ENCODE peak calls at places on chromosomes 13 and 19, in five cellular contexts. One of them, this sample, is unnamed.

GRCh38 chr13:106513025-106513424 is 22.4 kb downstream of the EFNB2 start:
- DNase-seq in MCF 10A: peak
- DNase-seq in brain microvascular endothelial cell: peak
- DNase-seq in cardiac muscle cell: peak
- DNase-seq in neural crest cell: no peak
- DNase-seq in this sample: no peak

GRCh38 chr19:37943480-37943879 is 36.5 kb downstream of the SIPA1L3 start:
- DNase-seq in MCF 10A: no peak
- DNase-seq in neural crest cell: no peak
- DNase-seq in brain microvascular endothelial cell: no peak
- DNase-seq in cardiac muscle cell: no peak
- DNase-seq in this sample: no peak

GRCh38 chr13:102770435-102770834 is 3.2 kb downstream of the TEX30 start:
- DNase-seq in neural crest cell: no peak
- DNase-seq in brain microvascular endothelial cell: no peak
- DNase-seq in MCF 10A: peak
- DNase-seq in cardiac muscle cell: no peak
- DNase-seq in this sample: no peak

GRCh38 chr13:19959141-19959830 is 759 bp downstream of the ZMYM2 start:
- DNase-seq in neural crest cell: peak
- DNase-seq in MCF 10A: peak
- DNase-seq in brain microvascular endothelial cell: peak
- DNase-seq in cardiac muscle cell: peak
- DNase-seq in this sample: no peak

GRCh38 chr19:13014101-13014920 is 19.0 kb downstream of the NFIX start:
- DNase-seq in cardiac muscle cell: peak
- DNase-seq in neural crest cell: no peak
- DNase-seq in brain microvascular endothelial cell: no peak
- DNase-seq in MCF 10A: no peak
- DNase-seq in this sample: no peak

GRCh38 chr19:11111771-11112144 is 22.5 kb downstream of the LDLR start:
- DNase-seq in neural crest cell: no peak
- DNase-seq in MCF 10A: peak
- DNase-seq in brain microvascular endothelial cell: no peak
- DNase-seq in cardiac muscle cell: no peak
- DNase-seq in this sample: no peak

GRCh38 chr19:34824686-34825085 is 51.7 kb upstream of the ZNF599 start:
- DNase-seq in cardiac muscle cell: no peak
- DNase-seq in MCF 10A: no peak
- DNase-seq in brain microvascular endothelial cell: no peak
- DNase-seq in neural crest cell: no peak
- DNase-seq in this sample: no peak

GRCh38 chr13:97616385-97616784 is 182.4 kb downstream of the RAP2A start:
- DNase-seq in cardiac muscle cell: no peak
- DNase-seq in MCF 10A: no peak
- DNase-seq in neural crest cell: no peak
- DNase-seq in brain microvascular endothelial cell: no peak
- DNase-seq in this sample: no peak

GRCh38 chr19:38693380-38694223 is 46.2 kb downstream of the ACTN4 start:
- DNase-seq in cardiac muscle cell: peak
- DNase-seq in brain microvascular endothelial cell: peak
- DNase-seq in neural crest cell: peak
- DNase-seq in MCF 10A: peak
- DNase-seq in this sample: no peak

GRCh38 chr19:16460454-16460853 is 11.3 kb downstream of the EPS15L1 start:
- DNase-seq in neural crest cell: no peak
- DNase-seq in brain microvascular endothelial cell: no peak
- DNase-seq in MCF 10A: no peak
- DNase-seq in cardiac muscle cell: no peak
- DNase-seq in this sample: no peak

GRCh38 chr13:104975272-104975671 is 1560.2 kb downstream of the EFNB2 start:
- DNase-seq in brain microvascular endothelial cell: no peak
- DNase-seq in cardiac muscle cell: no peak
- DNase-seq in MCF 10A: no peak
- DNase-seq in neural crest cell: no peak
- DNase-seq in this sample: no peak

GRCh38 chr19:18520848-18521691 is 800 bp downstream of the ELL start:
- DNase-seq in neural crest cell: peak
- DNase-seq in brain microvascular endothelial cell: no peak
- DNase-seq in cardiac muscle cell: peak
- DNase-seq in MCF 10A: peak
- DNase-seq in this sample: no peak

GRCh38 chr13:26075498-26075897 is 23.7 kb upstream of the SHISA2 start:
- DNase-seq in neural crest cell: no peak
- DNase-seq in cardiac muscle cell: no peak
- DNase-seq in MCF 10A: no peak
- DNase-seq in brain microvascular endothelial cell: no peak
- DNase-seq in this sample: no peak

GRCh38 chr19:35090160-35090794 is 25.3 kb upstream of the FXYD3 start:
- DNase-seq in brain microvascular endothelial cell: peak
- DNase-seq in MCF 10A: peak
- DNase-seq in neural crest cell: peak
- DNase-seq in cardiac muscle cell: peak
- DNase-seq in this sample: no peak

GRCh38 chr19:2603320-2603719 is 99.2 kb downstream of the GNG7 start:
- DNase-seq in MCF 10A: no peak
- DNase-seq in brain microvascular endothelial cell: peak
- DNase-seq in cardiac muscle cell: peak
- DNase-seq in neural crest cell: no peak
- DNase-seq in this sample: peak

GRCh38 chr13:59422646-59423045 is 741.1 kb downstream of the DIAPH3 start:
- DNase-seq in cardiac muscle cell: no peak
- DNase-seq in brain microvascular endothelial cell: peak
- DNase-seq in neural crest cell: no peak
- DNase-seq in MCF 10A: no peak
- DNase-seq in this sample: no peak

GRCh38 chr13:103102482-103102881 is 36.3 kb upstream of the SLC10A2 start:
- DNase-seq in brain microvascular endothelial cell: peak
- DNase-seq in cardiac muscle cell: no peak
- DNase-seq in MCF 10A: no peak
- DNase-seq in neural crest cell: no peak
- DNase-seq in this sample: no peak

DNA sequence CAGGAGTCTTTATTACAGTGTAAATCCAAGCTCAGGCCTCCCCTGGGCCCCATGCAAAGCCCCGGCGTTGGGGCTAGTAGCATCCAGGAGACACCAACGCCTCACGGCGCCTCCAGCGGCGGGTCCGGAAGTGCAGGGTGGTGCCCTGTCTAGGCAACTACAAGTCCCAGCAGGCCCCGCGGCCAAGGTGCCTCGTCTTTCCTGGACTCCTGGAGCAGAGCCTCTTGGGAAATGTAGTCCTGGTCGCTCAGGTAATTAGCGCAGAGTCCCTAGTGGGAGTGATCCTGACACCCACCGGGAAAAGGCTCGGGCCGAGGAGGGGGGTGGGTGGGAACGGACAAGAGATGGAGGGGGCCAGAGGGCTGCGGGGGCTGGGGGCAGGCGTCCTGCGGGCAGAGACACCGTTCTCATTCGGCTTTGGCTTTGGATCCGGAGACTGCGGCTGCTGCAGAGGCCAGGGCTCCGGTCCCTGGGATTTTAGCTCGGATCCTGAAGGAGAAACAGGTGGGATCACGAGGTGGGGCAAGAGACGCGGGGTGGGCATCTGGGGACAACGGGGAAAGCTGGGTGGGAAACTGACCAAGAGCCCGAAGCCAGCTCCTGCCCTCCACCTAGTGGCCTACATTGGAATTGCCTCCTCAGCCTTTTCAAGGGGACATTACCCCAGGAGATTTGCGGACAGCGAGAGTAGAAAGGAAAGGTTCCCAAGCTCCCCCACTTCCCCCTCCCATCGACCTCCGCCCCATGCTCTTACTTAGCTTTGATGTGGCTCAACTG is 11.4 kb downstream of the RTN2 start:
- DNase-seq in brain microvascular endothelial cell: peak
- DNase-seq in neural crest cell: peak
- DNase-seq in MCF 10A: peak
- DNase-seq in cardiac muscle cell: peak
- DNase-seq in this sample: peak
- TF ChIP-seq CTCF in brain microvascular endothelial cell: peak
- TF ChIP-seq CTCF in neural crest cell: peak
- TF ChIP-seq CTCF in MCF 10A: peak
- TF ChIP-seq CTCF in cardiac muscle cell: peak
- TF ChIP-seq CTCF in this sample: peak

GRCh38 chr13:40799508-40799907 is 10.1 kb downstream of the SLC25A15 start:
- DNase-seq in MCF 10A: no peak
- DNase-seq in neural crest cell: no peak
- DNase-seq in cardiac muscle cell: no peak
- DNase-seq in brain microvascular endothelial cell: no peak
- DNase-seq in this sample: no peak

GRCh38 chr13:40800559-40800958 is 11.1 kb downstream of the SLC25A15 start:
- DNase-seq in brain microvascular endothelial cell: no peak
- DNase-seq in cardiac muscle cell: no peak
- DNase-seq in MCF 10A: no peak
- DNase-seq in neural crest cell: no peak
- DNase-seq in this sample: no peak

GRCh38 chr13:40796649-40797048 is 7.2 kb downstream of the SLC25A15 start:
- DNase-seq in brain microvascular endothelial cell: no peak
- DNase-seq in MCF 10A: no peak
- DNase-seq in cardiac muscle cell: no peak
- DNase-seq in neural crest cell: no peak
- DNase-seq in this sample: no peak

GRCh38 chr13:40801255-40802217 is 12.1 kb downstream of the SLC25A15 start:
- DNase-seq in MCF 10A: no peak
- DNase-seq in neural crest cell: no peak
- DNase-seq in brain microvascular endothelial cell: no peak
- DNase-seq in cardiac muscle cell: no peak
- DNase-seq in this sample: no peak

GRCh38 chr13:40798380-40798779 is 9.0 kb downstream of the SLC25A15 start:
- DNase-seq in neural crest cell: no peak
- DNase-seq in MCF 10A: no peak
- DNase-seq in cardiac muscle cell: no peak
- DNase-seq in brain microvascular endothelial cell: no peak
- DNase-seq in this sample: no peak
- TF ChIP-seq CTCF in neural crest cell: no peak
- TF ChIP-seq CTCF in MCF 10A: no peak
- TF ChIP-seq CTCF in cardiac muscle cell: no peak
- TF ChIP-seq CTCF in brain microvascular endothelial cell: no peak
- TF ChIP-seq CTCF in this sample: no peak

GRCh38 chr19:51547397-51548212 is 16.1 kb upstream of the SIGLEC6 start:
- DNase-seq in cardiac muscle cell: peak
- DNase-seq in brain microvascular endothelial cell: peak
- DNase-seq in neural crest cell: no peak
- DNase-seq in MCF 10A: no peak
- DNase-seq in this sample: no peak
- TF ChIP-seq CTCF in cardiac muscle cell: no peak
- TF ChIP-seq CTCF in brain microvascular endothelial cell: no peak
- TF ChIP-seq CTCF in neural crest cell: no peak
- TF ChIP-seq CTCF in MCF 10A: no peak
- TF ChIP-seq CTCF in this sample: no peak

GRCh38 chr19:4453232-4454179 is 4.1 kb downstream of the UBXN6 start:
- DNase-seq in brain microvascular endothelial cell: no peak
- DNase-seq in cardiac muscle cell: no peak
- DNase-seq in MCF 10A: no peak
- DNase-seq in neural crest cell: no peak
- DNase-seq in this sample: no peak
- TF ChIP-seq CTCF in brain microvascular endothelial cell: no peak
- TF ChIP-seq CTCF in cardiac muscle cell: no peak
- TF ChIP-seq CTCF in MCF 10A: no peak
- TF ChIP-seq CTCF in neural crest cell: no peak
- TF ChIP-seq CTCF in this sample: no peak

DNA sequence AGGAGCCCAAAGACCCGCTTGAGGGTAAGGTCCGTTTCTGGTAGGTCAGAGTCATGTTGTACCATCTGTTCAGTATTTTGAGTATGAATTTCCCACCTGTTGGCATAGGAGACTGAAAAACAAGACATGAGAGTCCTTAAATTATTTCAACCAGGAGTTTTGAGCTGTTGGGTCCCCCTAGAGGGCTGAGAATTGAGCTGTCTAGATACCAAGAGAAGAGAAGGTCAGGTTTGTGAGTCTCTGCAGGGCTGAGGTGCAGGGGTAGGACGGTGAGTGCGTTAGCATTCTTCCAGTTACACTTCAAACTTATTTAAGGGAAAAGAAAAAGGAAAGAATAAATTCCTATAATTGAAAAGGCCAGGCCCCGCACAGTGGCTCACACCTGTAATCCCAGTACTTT is 5.0 kb downstream of the CBLC start:
- DNase-seq in brain microvascular endothelial cell: no peak
- DNase-seq in MCF 10A: no peak
- DNase-seq in cardiac muscle cell: no peak
- DNase-seq in neural crest cell: no peak
- DNase-seq in this sample: no peak
- TF ChIP-seq CTCF in brain microvascular endothelial cell: peak
- TF ChIP-seq CTCF in MCF 10A: no peak
- TF ChIP-seq CTCF in cardiac muscle cell: no peak
- TF ChIP-seq CTCF in neural crest cell: peak
- TF ChIP-seq CTCF in this sample: peak

DNA sequence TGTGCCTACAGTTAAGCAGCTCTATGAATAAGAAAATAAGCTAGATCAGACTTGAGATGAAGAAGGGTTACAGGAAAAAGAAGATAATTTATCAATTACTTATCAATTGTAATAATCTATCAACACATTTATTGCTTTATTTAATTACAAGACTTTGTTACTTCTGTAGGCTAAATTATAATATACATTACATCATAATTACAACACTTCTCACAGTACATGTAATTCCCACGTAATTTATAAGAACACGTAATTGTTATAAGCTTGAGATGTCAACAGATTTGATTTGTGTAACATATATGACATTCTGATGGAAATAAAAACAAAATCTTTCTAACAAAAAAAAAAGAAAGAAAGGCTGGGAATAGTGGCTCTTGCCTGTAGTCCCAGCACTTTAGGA is 36.8 kb downstream of the NEK5 start:
- DNase-seq in MCF 10A: no peak
- DNase-seq in brain microvascular endothelial cell: no peak
- DNase-seq in neural crest cell: no peak
- DNase-seq in cardiac muscle cell: no peak
- DNase-seq in this sample: no peak
- TF ChIP-seq CTCF in MCF 10A: no peak
- TF ChIP-seq CTCF in brain microvascular endothelial cell: no peak
- TF ChIP-seq CTCF in neural crest cell: no peak
- TF ChIP-seq CTCF in cardiac muscle cell: no peak
- TF ChIP-seq CTCF in this sample: no peak

GRCh38 chr13:99606322-99607089 is 105.2 kb downstream of the TM9SF2 start:
- DNase-seq in MCF 10A: peak
- DNase-seq in brain microvascular endothelial cell: peak
- DNase-seq in neural crest cell: peak
- DNase-seq in cardiac muscle cell: peak
- DNase-seq in this sample: peak

GRCh38 chr13:99614465-99614885 is 113.2 kb downstream of the TM9SF2 start:
- DNase-seq in brain microvascular endothelial cell: no peak
- DNase-seq in neural crest cell: no peak
- DNase-seq in MCF 10A: peak
- DNase-seq in cardiac muscle cell: peak
- DNase-seq in this sample: no peak

GRCh38 chr13:99605417-99606321 is 104.4 kb downstream of the TM9SF2 start:
- DNase-seq in cardiac muscle cell: peak
- DNase-seq in brain microvascular endothelial cell: no peak
- DNase-seq in MCF 10A: peak
- DNase-seq in neural crest cell: peak
- DNase-seq in this sample: no peak

GRCh38 chr13:99608345-99608744 is 107.1 kb downstream of the TM9SF2 start:
- DNase-seq in MCF 10A: no peak
- DNase-seq in brain microvascular endothelial cell: no peak
- DNase-seq in neural crest cell: no peak
- DNase-seq in cardiac muscle cell: no peak
- DNase-seq in this sample: no peak

GRCh38 chr13:99610702-99611289 is 109.5 kb downstream of the TM9SF2 start:
- DNase-seq in brain microvascular endothelial cell: no peak
- DNase-seq in neural crest cell: no peak
- DNase-seq in MCF 10A: no peak
- DNase-seq in cardiac muscle cell: no peak
- DNase-seq in this sample: no peak
- TF ChIP-seq CTCF in brain microvascular endothelial cell: peak
- TF ChIP-seq CTCF in neural crest cell: peak
- TF ChIP-seq CTCF in MCF 10A: no peak
- TF ChIP-seq CTCF in cardiac muscle cell: peak
- TF ChIP-seq CTCF in this sample: peak

This sample was measured in chondrocyte.